ENCODE peak calls at places on chromosomes 11 and 22, in four cellular contexts. S is K562, K is HepG2, Q is GM12878. T is an unnamed sample.

GRCh38 chr11:41954034-41954433 is 494.6 kb upstream of the LRRC4C start:
- DNase-seq in Q (no peak), S (no peak), K (no peak), T (no peak)

GRCh38 chr11:35852056-35852455 is 91.8 kb upstream of the LDLRAD3 start:
- DNase-seq in K (no peak), Q (no peak), S (no peak), T (no peak)

GRCh38 chr11:117572129-117572528 is 224.9 kb downstream of the DSCAML1 start:
- DNase-seq in K (no peak), Q (no peak), S (no peak), T (no peak)

GRCh38 chr22:24938741-24939341 is 7.7 kb downstream of the LHFPL7 start:
- DNase-seq in Q (no peak), S (peak; percentile 42), K (peak; percentile 49), T (peak; percentile 42)

GRCh38 chr11:129828301-129828836 is 12.7 kb downstream of the TMEM45B start:
- DNase-seq in K (peak; percentile 93), S (peak; percentile 34), Q (no peak), T (no peak)

GRCh38 chr11:128424867-128425285 is 162.5 kb downstream of the ETS1 start:
- DNase-seq in Q (no peak), K (peak; percentile 84), S (no peak), T (peak; percentile 8)

GRCh38 chr22:22702159-22702873 is 57.9 kb downstream of the GGTLC2 start:
- DNase-seq in K (no peak), S (peak; percentile 83), Q (no peak), T (no peak)

GRCh38 chr11:94171693-94172440 is 43.2 kb downstream of the PANX1 start:
- DNase-seq in S (peak; percentile 75), Q (no peak), K (peak; percentile 31), T (peak; percentile 29)

GRCh38 chr11:111923351-111923788 is 4.7 kb downstream of the C11orf52 start:
- DNase-seq in Q (no peak), K (peak; percentile 75), S (no peak), T (no peak)

GRCh38 chr11:1699771-1700170 is 2.8 kb downstream of the KRTAP5-6 start:
- DNase-seq in K (no peak), S (no peak), Q (no peak), T (no peak)

GRCh38 chr11:10660323-10660722 is 33.2 kb downstream of the IRAG1 start:
- DNase-seq in Q (no peak), S (no peak), K (no peak), T (no peak)

GRCh38 chr11:10898763-10899541 is 41.1 kb upstream of the ZBED5 start:
- DNase-seq in Q (no peak), K (no peak), S (peak; percentile 57), T (no peak)

GRCh38 chr11:75035911-75036536 is 47.3 kb downstream of the NEU3 start:
- DNase-seq in S (no peak), K (no peak), Q (no peak), T (no peak)

GRCh38 chr11:87281496-87281895 is 243.8 kb downstream of the TMEM135 start:
- DNase-seq in K (peak; percentile 7), Q (no peak), S (peak; percentile 27), T (peak; percentile 28)

GRCh38 chr11:35907648-35908431 is 36.0 kb upstream of the LDLRAD3 start:
- DNase-seq in K (no peak), S (no peak), Q (peak; percentile 64), T (peak; percentile 45)

GRCh38 chr22:20586403-20586745 is 79.0 kb downstream of the MED15 start:
- DNase-seq in Q (no peak), K (no peak), S (no peak), T (no peak)

GRCh38 chr22:37431811-37432707 is 4.8 kb upstream of the ELFN2 start:
- DNase-seq in S (no peak), Q (no peak), K (peak; percentile 19), T (peak; percentile 86)

GRCh38 chr11:130872961-130873360 is 43.3 kb downstream of the SNX19 start:
- DNase-seq in Q (no peak), S (no peak), K (no peak), T (no peak)

GRCh38 chr11:96306933-96307747 is 35.9 kb downstream of the MAML2 start:
- DNase-seq in Q (no peak), S (peak; percentile 71), K (peak; percentile 81), T (peak; percentile 67)

GRCh38 chr11:13009476-13009920 is 382 bp downstream of the RASSF10 start:
- DNase-seq in Q (no peak), K (no peak), S (no peak), T (no peak)

GRCh38 chr11:12769834-12770345 is 95.7 kb downstream of the TEAD1 start:
- DNase-seq in K (no peak), S (no peak), Q (no peak), T (peak; percentile 74)

DNA sequence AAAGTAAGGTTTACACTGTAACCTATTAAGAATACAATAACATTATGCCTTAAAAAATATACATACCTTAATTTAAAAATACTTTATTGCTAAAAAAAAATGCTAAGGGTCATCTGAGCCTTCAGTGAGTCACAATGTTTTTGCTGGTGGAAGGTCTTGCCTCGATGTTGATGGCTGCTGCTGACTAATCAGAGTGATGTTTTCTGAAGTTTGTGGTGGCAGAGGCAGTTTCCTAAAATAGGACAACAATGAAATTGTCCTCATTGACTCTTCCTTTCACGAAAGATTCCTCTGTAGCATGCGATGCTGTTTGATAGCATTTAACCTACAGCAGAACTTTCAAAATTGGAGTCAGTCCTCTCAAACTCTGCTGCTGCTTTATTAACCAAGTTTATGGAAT is 97.6 kb downstream of the FAT3 start:
- DNase-seq in K (no peak), S (no peak), Q (no peak), T (no peak)
- TF ChIP-seq CHD4 in K (no peak), S (no peak), Q (no peak), T (no peak)

GRCh38 chr11:70322653-70323052 is 52.2 kb downstream of the PPFIA1 start:
- DNase-seq in K (no peak), S (no peak), Q (no peak), T (no peak)
- H3K4me1 ChIP-seq in K (no peaks in the 10 kb centered on the region), S (no peaks in the 10 kb centered on the region), Q (peaks cover 25% of the 10 kb centered on the region), T (peaks cover 16% of the 10 kb centered on the region)

DNA sequence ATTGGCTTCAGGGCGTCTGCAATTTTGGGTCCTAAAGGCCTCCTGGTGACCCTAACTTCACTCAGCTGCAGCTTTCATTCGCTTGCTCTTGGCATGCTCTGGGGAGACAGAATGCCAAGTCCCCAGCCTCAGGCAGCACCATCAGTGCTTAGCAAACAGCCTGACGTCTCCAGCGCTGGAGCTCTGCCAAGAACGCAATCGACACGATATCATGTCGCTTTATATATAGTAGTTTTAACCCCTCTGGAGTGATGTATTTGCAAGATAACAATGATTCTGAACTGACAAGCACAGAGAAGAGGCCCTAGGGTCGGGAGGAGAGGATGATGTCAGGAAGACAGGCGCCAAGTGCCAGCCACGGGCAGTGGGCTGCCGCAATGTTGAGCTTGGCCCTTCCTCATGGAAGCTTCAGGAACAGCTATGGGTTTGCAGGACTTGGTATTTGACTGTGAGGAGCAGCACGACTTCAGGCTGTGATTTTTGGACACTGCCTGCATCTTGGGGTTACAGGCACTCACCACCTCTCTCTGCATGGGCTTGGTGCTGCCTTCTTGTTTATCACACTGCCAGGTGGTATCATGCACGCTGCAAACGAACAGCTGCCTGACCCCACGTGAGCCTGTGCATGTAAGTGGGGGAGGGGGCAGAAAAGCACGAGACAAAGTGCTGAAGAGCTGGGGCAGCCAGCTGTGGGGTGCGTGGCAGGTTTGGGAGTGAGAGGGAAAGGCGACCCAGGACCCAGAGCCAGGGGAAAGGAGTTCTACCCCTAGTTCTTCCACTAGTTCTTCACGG is 26.1 kb downstream of the B3GAT1 start:
- DNase-seq in S (no peak), K (no peak), Q (no peak), T (no peak)
- TF ChIP-seq CHD4 in S (no peak), K (no peak), Q (no peak), T (no peak)

GRCh38 chr11:57310091-57310490 is 14.7 kb downstream of the TNKS1BP1 start:
- DNase-seq in Q (no peak), K (no peak), S (no peak), T (no peak)
- H3K4me1 ChIP-seq in Q (peaks cover 5% of the 10 kb centered on the region), K (peaks cover 74% of the 10 kb centered on the region), S (peaks cover 16% of the 10 kb centered on the region), T (peaks cover 50% of the 10 kb centered on the region)

DNA sequence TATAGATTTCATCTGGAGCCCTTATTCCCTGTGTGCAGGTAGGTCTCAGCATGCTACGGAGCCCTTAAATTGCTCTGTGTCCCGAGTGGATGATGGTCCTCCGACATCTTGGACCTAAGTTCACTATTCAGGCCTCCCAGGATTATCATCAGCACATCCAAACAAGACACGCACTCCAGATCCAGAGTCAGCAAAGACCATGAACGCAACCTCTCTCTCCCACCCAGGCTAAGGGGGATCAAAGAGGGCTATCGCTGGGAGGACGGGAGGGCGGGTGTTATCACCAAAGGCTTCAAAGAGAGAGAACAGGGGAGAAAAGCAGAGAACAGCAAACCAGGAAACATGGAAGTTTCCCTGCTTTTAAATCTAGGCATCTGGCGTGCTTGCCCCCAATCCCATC is 659.4 kb downstream of the TBC1D22A start:
- DNase-seq in S (no peak), K (no peak), Q (no peak), T (no peak)
- TF ChIP-seq CHD4 in S (no peak), K (no peak), Q (no peak), T (no peak)

DNA sequence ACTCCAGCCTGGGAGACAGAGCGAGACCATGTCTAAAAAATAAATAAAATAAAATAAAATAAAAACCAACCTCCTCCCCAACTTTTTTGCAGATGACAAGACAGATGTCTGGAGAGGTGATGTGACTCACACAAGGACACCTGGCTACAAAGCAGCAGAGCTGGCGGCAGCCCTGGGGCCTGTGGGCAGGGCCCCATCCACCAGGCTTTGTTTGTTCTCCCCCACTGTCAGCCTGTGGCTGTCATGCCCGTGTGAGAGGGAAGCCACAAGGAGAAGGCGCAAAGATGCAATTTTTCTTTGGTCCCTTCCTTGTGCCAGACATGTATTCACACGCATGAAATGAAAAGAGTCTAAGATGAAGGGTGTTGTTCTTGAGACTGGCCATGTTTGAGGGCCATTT is 16.6 kb downstream of the CD59 start:
- DNase-seq in Q (no peak), K (no peak), S (no peak), T (no peak)
- H3K4me1 ChIP-seq in Q (peaks cover 21% of the 10 kb centered on the region), K (peaks cover 36% of the 10 kb centered on the region), S (peaks cover 26% of the 10 kb centered on the region), T (peaks cover 72% of the 10 kb centered on the region)

GRCh38 chr22:39300198-39300830 is 19.1 kb downstream of the RPL3 start:
- DNase-seq in K (no peak), Q (no peak), S (no peak), T (no peak)
- TF ChIP-seq CHD4 in K (no peak), Q (no peak), S (no peak), T (no peak)